ENCODE peak calls at places on chromosomes 6 and 20, in ten cellular contexts. One of them, this sample, is unnamed.

GRCh38 chr20:16216227-16217210 is 356.7 kb downstream of the KIF16B start:
- DNase-seq in aorta: no peak
- DNase-seq in GM23338: no peak
- DNase-seq in keratinocyte: no peak
- DNase-seq in left ventricle myocardium inferior: no peak
- DNase-seq in esophagus squamous epithelium: no peak
- DNase-seq in CD4-positive, alpha-beta memory T cell: no peak
- DNase-seq in HAP-1: no peak
- DNase-seq in adrenal gland: no peak
- DNase-seq in upper lobe of left lung: no peak
- DNase-seq in this sample: no peak

GRCh38 chr6:116446399-116446798 is 14.8 kb upstream of the CALHM6 start:
- DNase-seq in aorta: no peak
- DNase-seq in GM23338: no peak
- DNase-seq in keratinocyte: no peak
- DNase-seq in left ventricle myocardium inferior: no peak
- DNase-seq in esophagus squamous epithelium: no peak
- DNase-seq in CD4-positive, alpha-beta memory T cell: no peak
- DNase-seq in HAP-1: no peak
- DNase-seq in adrenal gland: no peak
- DNase-seq in upper lobe of left lung: no peak
- DNase-seq in this sample: peak; percentile 23

GRCh38 chr6:119076173-119076965 is 2.1 kb downstream of the FAM184A start:
- DNase-seq in aorta: no peak
- DNase-seq in GM23338: no peak
- DNase-seq in keratinocyte: no peak
- DNase-seq in left ventricle myocardium inferior: no peak
- DNase-seq in esophagus squamous epithelium: no peak
- DNase-seq in CD4-positive, alpha-beta memory T cell: peak; percentile 36
- DNase-seq in HAP-1: no peak
- DNase-seq in adrenal gland: no peak
- DNase-seq in upper lobe of left lung: no peak
- DNase-seq in this sample: no peak

GRCh38 chr6:44227138-44227770 is 3.9 kb downstream of the SLC29A1 start:
- DNase-seq in aorta: no peak
- DNase-seq in GM23338: peak; percentile 58
- DNase-seq in keratinocyte: no peak
- DNase-seq in left ventricle myocardium inferior: peak; percentile 35
- DNase-seq in esophagus squamous epithelium: no peak
- DNase-seq in CD4-positive, alpha-beta memory T cell: no peak
- DNase-seq in HAP-1: no peak
- DNase-seq in adrenal gland: peak; percentile 68
- DNase-seq in upper lobe of left lung: no peak
- DNase-seq in this sample: no peak

GRCh38 chr6:20711518-20711917 is 177.3 kb downstream of the CDKAL1 start:
- DNase-seq in aorta: no peak
- DNase-seq in GM23338: no peak
- DNase-seq in keratinocyte: no peak
- DNase-seq in left ventricle myocardium inferior: no peak
- DNase-seq in esophagus squamous epithelium: no peak
- DNase-seq in CD4-positive, alpha-beta memory T cell: no peak
- DNase-seq in HAP-1: no peak
- DNase-seq in adrenal gland: no peak
- DNase-seq in upper lobe of left lung: no peak
- DNase-seq in this sample: no peak

GRCh38 chr6:9250852-9251251 is 815.5 kb upstream of the SLC35B3 start:
- DNase-seq in aorta: no peak
- DNase-seq in GM23338: peak; percentile 87
- DNase-seq in keratinocyte: peak; percentile 30
- DNase-seq in left ventricle myocardium inferior: no peak
- DNase-seq in esophagus squamous epithelium: no peak
- DNase-seq in CD4-positive, alpha-beta memory T cell: no peak
- DNase-seq in HAP-1: peak; percentile 32
- DNase-seq in adrenal gland: no peak
- DNase-seq in upper lobe of left lung: peak; percentile 25
- DNase-seq in this sample: no peak

GRCh38 chr6:133890941-133891813 is 2.3 kb downstream of the TCF21 start:
- DNase-seq in aorta: no peak
- DNase-seq in GM23338: peak; percentile 80
- DNase-seq in keratinocyte: no peak
- DNase-seq in left ventricle myocardium inferior: peak; percentile 44
- DNase-seq in esophagus squamous epithelium: no peak
- DNase-seq in CD4-positive, alpha-beta memory T cell: peak; percentile 9
- DNase-seq in HAP-1: peak; percentile 10
- DNase-seq in adrenal gland: no peak
- DNase-seq in upper lobe of left lung: no peak
- DNase-seq in this sample: peak; percentile 31

GRCh38 chr20:49888341-49889244 is 26.7 kb downstream of the SPATA2 start:
- DNase-seq in aorta: no peak
- DNase-seq in GM23338: peak; percentile 90
- DNase-seq in keratinocyte: no peak
- DNase-seq in left ventricle myocardium inferior: no peak
- DNase-seq in esophagus squamous epithelium: no peak
- DNase-seq in CD4-positive, alpha-beta memory T cell: peak; percentile 42
- DNase-seq in HAP-1: peak; percentile 84
- DNase-seq in adrenal gland: peak; percentile 84
- DNase-seq in upper lobe of left lung: no peak
- DNase-seq in this sample: peak; percentile 36

GRCh38 chr6:2630362-2630761 is 120.4 kb downstream of the MYLK4 start:
- DNase-seq in aorta: peak; percentile 89
- DNase-seq in GM23338: no peak
- DNase-seq in keratinocyte: peak; percentile 71
- DNase-seq in left ventricle myocardium inferior: no peak
- DNase-seq in esophagus squamous epithelium: no peak
- DNase-seq in CD4-positive, alpha-beta memory T cell: no peak
- DNase-seq in HAP-1: no peak
- DNase-seq in adrenal gland: peak; percentile 85
- DNase-seq in upper lobe of left lung: no peak
- DNase-seq in this sample: no peak

GRCh38 chr6:56517155-56517745 is 125.4 kb downstream of the DST start:
- DNase-seq in aorta: no peak
- DNase-seq in GM23338: no peak
- DNase-seq in keratinocyte: no peak
- DNase-seq in left ventricle myocardium inferior: no peak
- DNase-seq in esophagus squamous epithelium: no peak
- DNase-seq in CD4-positive, alpha-beta memory T cell: no peak
- DNase-seq in HAP-1: no peak
- DNase-seq in adrenal gland: no peak
- DNase-seq in upper lobe of left lung: no peak
- DNase-seq in this sample: no peak

GRCh38 chr6:24524801-24525200 is 30.0 kb downstream of the ALDH5A1 start:
- DNase-seq in aorta: no peak
- DNase-seq in GM23338: peak; percentile 83
- DNase-seq in keratinocyte: no peak
- DNase-seq in left ventricle myocardium inferior: no peak
- DNase-seq in esophagus squamous epithelium: no peak
- DNase-seq in CD4-positive, alpha-beta memory T cell: no peak
- DNase-seq in HAP-1: peak; percentile 49
- DNase-seq in adrenal gland: no peak
- DNase-seq in upper lobe of left lung: no peak
- DNase-seq in this sample: peak; percentile 24

GRCh38 chr20:45798935-45799642 is 7.3 kb downstream of the DNTTIP1 start:
- DNase-seq in aorta: peak; percentile 11
- DNase-seq in GM23338: peak; percentile 90
- DNase-seq in keratinocyte: no peak
- DNase-seq in left ventricle myocardium inferior: no peak
- DNase-seq in esophagus squamous epithelium: no peak
- DNase-seq in CD4-positive, alpha-beta memory T cell: peak; percentile 60
- DNase-seq in HAP-1: peak; percentile 78
- DNase-seq in adrenal gland: peak; percentile 81
- DNase-seq in upper lobe of left lung: peak; percentile 59
- DNase-seq in this sample: peak; percentile 73

GRCh38 chr6:116332096-116332495 is 38.7 kb upstream of the DSE start:
- DNase-seq in aorta: no peak
- DNase-seq in GM23338: no peak
- DNase-seq in keratinocyte: no peak
- DNase-seq in left ventricle myocardium inferior: no peak
- DNase-seq in esophagus squamous epithelium: no peak
- DNase-seq in CD4-positive, alpha-beta memory T cell: no peak
- DNase-seq in HAP-1: no peak
- DNase-seq in adrenal gland: no peak
- DNase-seq in upper lobe of left lung: no peak
- DNase-seq in this sample: no peak

GRCh38 chr6:45305546-45305945 is 22.6 kb upstream of the RUNX2 start:
- DNase-seq in aorta: no peak
- DNase-seq in GM23338: no peak
- DNase-seq in keratinocyte: no peak
- DNase-seq in left ventricle myocardium inferior: no peak
- DNase-seq in esophagus squamous epithelium: no peak
- DNase-seq in CD4-positive, alpha-beta memory T cell: no peak
- DNase-seq in HAP-1: no peak
- DNase-seq in adrenal gland: no peak
- DNase-seq in upper lobe of left lung: no peak
- DNase-seq in this sample: no peak

GRCh38 chr20:2651772-2652723 is at the start of gene NOP56:
- DNase-seq in aorta: peak; percentile 96
- DNase-seq in GM23338: peak; percentile 91
- DNase-seq in keratinocyte: peak; percentile 40
- DNase-seq in left ventricle myocardium inferior: peak; percentile 92
- DNase-seq in esophagus squamous epithelium: peak; percentile 43
- DNase-seq in CD4-positive, alpha-beta memory T cell: peak; percentile 95
- DNase-seq in HAP-1: peak; percentile 95
- DNase-seq in adrenal gland: peak; percentile 94
- DNase-seq in upper lobe of left lung: peak; percentile 91
- DNase-seq in this sample: peak; percentile 93

GRCh38 chr6:158718431-158719126 is 68.7 kb downstream of the SYTL3 start:
- DNase-seq in aorta: no peak
- DNase-seq in GM23338: peak; percentile 92
- DNase-seq in keratinocyte: no peak
- DNase-seq in left ventricle myocardium inferior: no peak
- DNase-seq in esophagus squamous epithelium: no peak
- DNase-seq in CD4-positive, alpha-beta memory T cell: no peak
- DNase-seq in HAP-1: peak; percentile 66
- DNase-seq in adrenal gland: no peak
- DNase-seq in upper lobe of left lung: no peak
- DNase-seq in this sample: peak; percentile 71

GRCh38 chr6:18053555-18054445 is 66.4 kb upstream of the KIF13A start:
- DNase-seq in aorta: no peak
- DNase-seq in GM23338: no peak
- DNase-seq in keratinocyte: no peak
- DNase-seq in left ventricle myocardium inferior: no peak
- DNase-seq in esophagus squamous epithelium: no peak
- DNase-seq in CD4-positive, alpha-beta memory T cell: no peak
- DNase-seq in HAP-1: no peak
- DNase-seq in adrenal gland: no peak
- DNase-seq in upper lobe of left lung: no peak
- DNase-seq in this sample: peak; percentile 90

GRCh38 chr6:46057792-46058191 is 42.1 kb upstream of the CLIC5 start:
- DNase-seq in aorta: no peak
- DNase-seq in GM23338: no peak
- DNase-seq in keratinocyte: no peak
- DNase-seq in left ventricle myocardium inferior: no peak
- DNase-seq in esophagus squamous epithelium: no peak
- DNase-seq in CD4-positive, alpha-beta memory T cell: no peak
- DNase-seq in HAP-1: no peak
- DNase-seq in adrenal gland: no peak
- DNase-seq in upper lobe of left lung: no peak
- DNase-seq in this sample: no peak

GRCh38 chr6:14382381-14383236 is 265.0 kb downstream of the CD83 start:
- DNase-seq in aorta: no peak
- DNase-seq in GM23338: peak; percentile 14
- DNase-seq in keratinocyte: no peak
- DNase-seq in left ventricle myocardium inferior: no peak
- DNase-seq in esophagus squamous epithelium: no peak
- DNase-seq in CD4-positive, alpha-beta memory T cell: no peak
- DNase-seq in HAP-1: no peak
- DNase-seq in adrenal gland: no peak
- DNase-seq in upper lobe of left lung: no peak
- DNase-seq in this sample: no peak

GRCh38 chr20:33713865-33714367 is 6.2 kb downstream of the PXMP4 start:
- DNase-seq in aorta: no peak
- DNase-seq in GM23338: no peak
- DNase-seq in keratinocyte: no peak
- DNase-seq in left ventricle myocardium inferior: no peak
- DNase-seq in esophagus squamous epithelium: no peak
- DNase-seq in CD4-positive, alpha-beta memory T cell: no peak
- DNase-seq in HAP-1: no peak
- DNase-seq in adrenal gland: no peak
- DNase-seq in upper lobe of left lung: no peak
- DNase-seq in this sample: no peak

GRCh38 chr6:158011478-158011920 is 29.8 kb downstream of the SYNJ2 start:
- DNase-seq in aorta: no peak
- DNase-seq in GM23338: no peak
- DNase-seq in keratinocyte: no peak
- DNase-seq in left ventricle myocardium inferior: peak; percentile 6
- DNase-seq in esophagus squamous epithelium: no peak
- DNase-seq in CD4-positive, alpha-beta memory T cell: no peak
- DNase-seq in HAP-1: no peak
- DNase-seq in adrenal gland: no peak
- DNase-seq in upper lobe of left lung: no peak
- DNase-seq in this sample: no peak

GRCh38 chr6:52849137-52849536 is 8.5 kb upstream of the GSTA5 start:
- DNase-seq in aorta: no peak
- DNase-seq in GM23338: no peak
- DNase-seq in keratinocyte: no peak
- DNase-seq in left ventricle myocardium inferior: no peak
- DNase-seq in esophagus squamous epithelium: no peak
- DNase-seq in CD4-positive, alpha-beta memory T cell: no peak
- DNase-seq in HAP-1: no peak
- DNase-seq in adrenal gland: no peak
- DNase-seq in upper lobe of left lung: no peak
- DNase-seq in this sample: no peak
- H3K27me3 ChIP-seq in aorta: no peaks in the 10 kb centered on the region
- H3K27me3 ChIP-seq in GM23338: no peaks in the 10 kb centered on the region
- H3K27me3 ChIP-seq in keratinocyte: no peaks in the 10 kb centered on the region
- H3K27me3 ChIP-seq in left ventricle myocardium inferior: no peaks in the 10 kb centered on the region
- H3K27me3 ChIP-seq in esophagus squamous epithelium: no peaks in the 10 kb centered on the region
- H3K27me3 ChIP-seq in CD4-positive, alpha-beta memory T cell: no peaks in the 10 kb centered on the region
- H3K27me3 ChIP-seq in HAP-1: no peaks in the 10 kb centered on the region
- H3K27me3 ChIP-seq in adrenal gland: no peaks in the 10 kb centered on the region
- H3K27me3 ChIP-seq in upper lobe of left lung: no peaks in the 10 kb centered on the region
- H3K27me3 ChIP-seq in this sample: peaks cover 2% of the 10 kb centered on the region

GRCh38 chr20:870758-871157 is 37.2 kb downstream of the FAM110A start:
- DNase-seq in aorta: no peak
- DNase-seq in GM23338: no peak
- DNase-seq in keratinocyte: no peak
- DNase-seq in left ventricle myocardium inferior: no peak
- DNase-seq in esophagus squamous epithelium: no peak
- DNase-seq in CD4-positive, alpha-beta memory T cell: no peak
- DNase-seq in HAP-1: no peak
- DNase-seq in adrenal gland: no peak
- DNase-seq in upper lobe of left lung: no peak
- DNase-seq in this sample: no peak
- H3K27me3 ChIP-seq in aorta: no peaks in the 10 kb centered on the region
- H3K27me3 ChIP-seq in GM23338: no peaks in the 10 kb centered on the region
- H3K27me3 ChIP-seq in keratinocyte: peaks cover 10% of the 10 kb centered on the region
- H3K27me3 ChIP-seq in left ventricle myocardium inferior: peaks cover 52% of the 10 kb centered on the region
- H3K27me3 ChIP-seq in esophagus squamous epithelium: no peaks in the 10 kb centered on the region
- H3K27me3 ChIP-seq in CD4-positive, alpha-beta memory T cell: no peaks in the 10 kb centered on the region
- H3K27me3 ChIP-seq in HAP-1: no peaks in the 10 kb centered on the region
- H3K27me3 ChIP-seq in adrenal gland: no peaks in the 10 kb centered on the region
- H3K27me3 ChIP-seq in upper lobe of left lung: no peaks in the 10 kb centered on the region
- H3K27me3 ChIP-seq in this sample: no peaks in the 10 kb centered on the region

GRCh38 chr6:169652896-169653295 is 48.9 kb downstream of the WDR27 start:
- DNase-seq in aorta: peak; percentile 44
- DNase-seq in GM23338: no peak
- DNase-seq in keratinocyte: no peak
- DNase-seq in left ventricle myocardium inferior: no peak
- DNase-seq in esophagus squamous epithelium: no peak
- DNase-seq in CD4-positive, alpha-beta memory T cell: no peak
- DNase-seq in HAP-1: no peak
- DNase-seq in adrenal gland: no peak
- DNase-seq in upper lobe of left lung: no peak
- DNase-seq in this sample: no peak
- H3K27me3 ChIP-seq in aorta: no peaks in the 10 kb centered on the region
- H3K27me3 ChIP-seq in GM23338: no peaks in the 10 kb centered on the region
- H3K27me3 ChIP-seq in keratinocyte: no peaks in the 10 kb centered on the region
- H3K27me3 ChIP-seq in left ventricle myocardium inferior: no peaks in the 10 kb centered on the region
- H3K27me3 ChIP-seq in esophagus squamous epithelium: no peaks in the 10 kb centered on the region
- H3K27me3 ChIP-seq in CD4-positive, alpha-beta memory T cell: no peaks in the 10 kb centered on the region
- H3K27me3 ChIP-seq in HAP-1: no peaks in the 10 kb centered on the region
- H3K27me3 ChIP-seq in adrenal gland: no peaks in the 10 kb centered on the region
- H3K27me3 ChIP-seq in upper lobe of left lung: no peaks in the 10 kb centered on the region
- H3K27me3 ChIP-seq in this sample: no peaks in the 10 kb centered on the region

GRCh38 chr6:30113843-30114242 is 953 bp upstream of the TRIM31 start:
- DNase-seq in aorta: no peak
- DNase-seq in GM23338: no peak
- DNase-seq in keratinocyte: no peak
- DNase-seq in left ventricle myocardium inferior: no peak
- DNase-seq in esophagus squamous epithelium: no peak
- DNase-seq in CD4-positive, alpha-beta memory T cell: no peak
- DNase-seq in HAP-1: no peak
- DNase-seq in adrenal gland: no peak
- DNase-seq in upper lobe of left lung: no peak
- DNase-seq in this sample: peak; percentile 71
- H3K27me3 ChIP-seq in aorta: no peaks in the 10 kb centered on the region
- H3K27me3 ChIP-seq in GM23338: peaks cover 54% of the 10 kb centered on the region
- H3K27me3 ChIP-seq in keratinocyte: peaks cover 43% of the 10 kb centered on the region
- H3K27me3 ChIP-seq in left ventricle myocardium inferior: peaks cover 91% of the 10 kb centered on the region
- H3K27me3 ChIP-seq in esophagus squamous epithelium: peaks cover 7% of the 10 kb centered on the region
- H3K27me3 ChIP-seq in CD4-positive, alpha-beta memory T cell: peaks cover 7% of the 10 kb centered on the region
- H3K27me3 ChIP-seq in HAP-1: peaks cover 32% of the 10 kb centered on the region
- H3K27me3 ChIP-seq in adrenal gland: peaks cover 44% of the 10 kb centered on the region
- H3K27me3 ChIP-seq in upper lobe of left lung: no peaks in the 10 kb centered on the region
- H3K27me3 ChIP-seq in this sample: peaks cover 25% of the 10 kb centered on the region

This sample was measured in small intestine.